ENCODE peak calls at places on chromosomes 16 and 17, in eight cellular contexts. V, F, K, X, Q, T, N and L are unnamed samples.

GRCh38 chr17:45296833-45297124 is 20.0 kb downstream of the MAP3K14 start:
- DNase-seq in V (no peak), F (no peak), K (no peak), X (no peak), Q (no peak), T (no peak), N (no peak), L (no peak)

GRCh38 chr17:81391964-81392908 is 3.0 kb upstream of the BAHCC1 start:
- DNase-seq in V (no peak), F (no peak), K (no peak), X (no peak), Q (no peak), T (no peak), N (no peak), L (peak; percentile 67)

GRCh38 chr17:16551878-16552636 is 16.9 kb downstream of the ZNF287 start:
- DNase-seq in V (no peak), F (no peak), K (no peak), X (no peak), Q (no peak), T (no peak), N (no peak), L (no peak)

GRCh38 chr16:66551788-66552287 is 538 bp upstream of the CKLF start:
- DNase-seq in V (no peak), F (no peak), K (no peak), X (no peak), Q (no peak), T (no peak), N (no peak), L (no peak)

GRCh38 chr17:42246515-42246914 is 29.7 kb downstream of the STAT5B start:
- DNase-seq in V (no peak), F (no peak), K (peak; percentile 32), X (no peak), Q (no peak), T (no peak), N (no peak), L (no peak)

GRCh38 chr16:48109496-48109895 is 46.3 kb downstream of the ABCC12 start:
- DNase-seq in V (no peak), F (no peak), K (no peak), X (no peak), Q (no peak), T (no peak), N (no peak), L (no peak)

GRCh38 chr17:83046759-83047478 is 32.5 kb upstream of the METRNL start:
- DNase-seq in V (no peak), F (no peak), K (peak; percentile 31), X (no peak), Q (no peak), T (no peak), N (no peak), L (peak; percentile 32)

GRCh38 chr17:19676901-19677300 is 28.4 kb downstream of the ALDH3A2 start:
- DNase-seq in V (no peak), F (no peak), K (no peak), X (no peak), Q (no peak), T (no peak), N (no peak), L (no peak)

GRCh38 chr16:88283596-88283995 is 99.2 kb upstream of the ZNF469 start:
- DNase-seq in V (no peak), F (no peak), K (no peak), X (no peak), Q (no peak), T (no peak), N (no peak), L (no peak)

GRCh38 chr17:43530303-43531081 is 15.6 kb downstream of the ETV4 start:
- DNase-seq in V (no peak), F (no peak), K (no peak), X (peak; percentile 95), Q (peak; percentile 66), T (peak; percentile 84), N (peak; percentile 70), L (no peak)

GRCh38 chr17:72922223-72922622 is 170.3 kb downstream of the SLC39A11 start:
- DNase-seq in V (no peak), F (no peak), K (no peak), X (no peak), Q (no peak), T (no peak), N (no peak), L (no peak)

GRCh38 chr17:77435272-77436057 is 294.7 kb downstream of the SEC14L1 start:
- DNase-seq in V (no peak), F (no peak), K (no peak), X (no peak), Q (no peak), T (no peak), N (no peak), L (no peak)

GRCh38 chr17:62690168-62690897 is 62.9 kb downstream of the MRC2 start:
- DNase-seq in V (no peak), F (no peak), K (no peak), X (no peak), Q (peak; percentile 60), T (no peak), N (no peak), L (no peak)

GRCh38 chr16:55297910-55298175 is 26.2 kb upstream of the IRX6 start:
- DNase-seq in V (no peak), F (no peak), K (no peak), X (no peak), Q (no peak), T (no peak), N (no peak), L (no peak)

GRCh38 chr17:17684901-17685774 is 3.9 kb downstream of the RAI1 start:
- DNase-seq in V (no peak), F (no peak), K (no peak), X (no peak), Q (no peak), T (no peak), N (no peak), L (no peak)

GRCh38 chr17:6021011-6021400 is 49.2 kb upstream of the WSCD1 start:
- DNase-seq in V (no peak), F (no peak), K (no peak), X (no peak), Q (no peak), T (no peak), N (no peak), L (no peak)

GRCh38 chr17:68512967-68513474 is 791 bp downstream of the PRKAR1A start:
- DNase-seq in V (no peak), F (no peak), K (peak; percentile 59), X (no peak), Q (no peak), T (peak; percentile 28), N (no peak), L (no peak)